ENCODE peak calls at places on chromosomes 3 and 15, in five cellular contexts. One of them, this sample, is unnamed.

GRCh38 chr3:115301364-115301860 is 154.3 kb upstream of the ZBTB20 start:
- DNase-seq in right lobe of liver: no peak
- DNase-seq in right cardiac atrium: no peak
- DNase-seq in GM12878: no peak
- DNase-seq in heart right ventricle: no peak
- DNase-seq in this sample: no peak

GRCh38 chr15:70964058-70964457 is 71.4 kb downstream of the LRRC49 start:
- DNase-seq in GM12878: no peak
- DNase-seq in right lobe of liver: no peak
- DNase-seq in heart right ventricle: no peak
- DNase-seq in right cardiac atrium: no peak
- DNase-seq in this sample: no peak

GRCh38 chr15:82128401-82129143 is 82.8 kb upstream of the MEX3B start:
- DNase-seq in right lobe of liver: no peak
- DNase-seq in heart right ventricle: no peak
- DNase-seq in right cardiac atrium: no peak
- DNase-seq in GM12878: no peak
- DNase-seq in this sample: no peak

GRCh38 chr3:18370672-18371071 is 54.5 kb downstream of the SATB1 start:
- DNase-seq in heart right ventricle: no peak
- DNase-seq in right lobe of liver: no peak
- DNase-seq in right cardiac atrium: no peak
- DNase-seq in GM12878: no peak
- DNase-seq in this sample: no peak

GRCh38 chr15:40603935-40604334 is 9.9 kb downstream of the KNL1 start:
- DNase-seq in heart right ventricle: no peak
- DNase-seq in right cardiac atrium: no peak
- DNase-seq in right lobe of liver: no peak
- DNase-seq in GM12878: no peak
- DNase-seq in this sample: no peak

GRCh38 chr15:90364251-90364650 is 12.2 kb downstream of the ZNF774 start:
- DNase-seq in right cardiac atrium: no peak
- DNase-seq in right lobe of liver: no peak
- DNase-seq in GM12878: no peak
- DNase-seq in heart right ventricle: no peak
- DNase-seq in this sample: no peak

GRCh38 chr3:111965484-111965883 is 13.3 kb upstream of the ABHD10 start:
- DNase-seq in heart right ventricle: no peak
- DNase-seq in GM12878: no peak
- DNase-seq in right lobe of liver: no peak
- DNase-seq in right cardiac atrium: no peak
- DNase-seq in this sample: no peak

GRCh38 chr3:184259878-184260570 is 1.3 kb downstream of the CAMK2N2 start:
- DNase-seq in heart right ventricle: peak
- DNase-seq in right cardiac atrium: peak
- DNase-seq in right lobe of liver: no peak
- DNase-seq in GM12878: no peak
- DNase-seq in this sample: no peak

GRCh38 chr3:114392831-114393230 is 99.0 kb downstream of the TIGIT start:
- DNase-seq in heart right ventricle: no peak
- DNase-seq in GM12878: no peak
- DNase-seq in right lobe of liver: no peak
- DNase-seq in right cardiac atrium: no peak
- DNase-seq in this sample: no peak

GRCh38 chr15:24954783-24955548 is at the start of the genes SNRPN and SNURF:
- DNase-seq in GM12878: peak
- DNase-seq in heart right ventricle: peak
- DNase-seq in right lobe of liver: peak
- DNase-seq in right cardiac atrium: peak
- DNase-seq in this sample: peak

GRCh38 chr3:151890721-151891141 is 17.3 kb downstream of the SUCNR1 start:
- DNase-seq in GM12878: no peak
- DNase-seq in right cardiac atrium: no peak
- DNase-seq in heart right ventricle: no peak
- DNase-seq in right lobe of liver: no peak
- DNase-seq in this sample: no peak

GRCh38 chr15:60047701-60048100 is 43.6 kb downstream of the FOXB1 start:
- DNase-seq in right cardiac atrium: no peak
- DNase-seq in right lobe of liver: no peak
- DNase-seq in GM12878: no peak
- DNase-seq in heart right ventricle: no peak
- DNase-seq in this sample: no peak

GRCh38 chr3:112128843-112129727 is 4.0 kb downstream of the GCSAM start:
- DNase-seq in right cardiac atrium: no peak
- DNase-seq in GM12878: no peak
- DNase-seq in right lobe of liver: no peak
- DNase-seq in heart right ventricle: no peak
- DNase-seq in this sample: no peak

GRCh38 chr3:45075821-45076625 is 49.9 kb downstream of the CLEC3B start:
- DNase-seq in heart right ventricle: no peak
- DNase-seq in right cardiac atrium: no peak
- DNase-seq in right lobe of liver: no peak
- DNase-seq in GM12878: no peak
- DNase-seq in this sample: no peak

GRCh38 chr15:66673410-66674322 is 28.4 kb upstream of the SMAD6 start:
- DNase-seq in right cardiac atrium: peak
- DNase-seq in heart right ventricle: peak
- DNase-seq in GM12878: no peak
- DNase-seq in right lobe of liver: no peak
- DNase-seq in this sample: no peak

GRCh38 chr3:165259518-165260193 is 63.5 kb upstream of the SLITRK3 start:
- DNase-seq in right lobe of liver: no peak
- DNase-seq in heart right ventricle: no peak
- DNase-seq in GM12878: no peak
- DNase-seq in right cardiac atrium: no peak
- DNase-seq in this sample: no peak

GRCh38 chr3:13658681-13659080 is 109.8 kb downstream of the FBLN2 start:
- DNase-seq in right lobe of liver: no peak
- DNase-seq in GM12878: no peak
- DNase-seq in heart right ventricle: no peak
- DNase-seq in right cardiac atrium: no peak
- DNase-seq in this sample: no peak

GRCh38 chr3:14289590-14290453 is 111.2 kb downstream of the LSM3 start:
- DNase-seq in right cardiac atrium: no peak
- DNase-seq in right lobe of liver: no peak
- DNase-seq in GM12878: no peak
- DNase-seq in heart right ventricle: no peak
- DNase-seq in this sample: no peak

GRCh38 chr3:196788509-196788908 is 48.9 kb downstream of the PAK2 start:
- DNase-seq in right cardiac atrium: no peak
- DNase-seq in right lobe of liver: no peak
- DNase-seq in heart right ventricle: no peak
- DNase-seq in GM12878: no peak
- DNase-seq in this sample: no peak

GRCh38 chr3:58743296-58743695 is 76.7 kb upstream of the FAM3D start:
- DNase-seq in GM12878: no peak
- DNase-seq in right lobe of liver: no peak
- DNase-seq in right cardiac atrium: no peak
- DNase-seq in heart right ventricle: no peak
- DNase-seq in this sample: no peak
- H3K27ac ChIP-seq in GM12878: no peak
- H3K27ac ChIP-seq in right lobe of liver: no peak
- H3K27ac ChIP-seq in right cardiac atrium: no peak
- H3K27ac ChIP-seq in heart right ventricle: no peak
- H3K27ac ChIP-seq in this sample: no peak

DNA sequence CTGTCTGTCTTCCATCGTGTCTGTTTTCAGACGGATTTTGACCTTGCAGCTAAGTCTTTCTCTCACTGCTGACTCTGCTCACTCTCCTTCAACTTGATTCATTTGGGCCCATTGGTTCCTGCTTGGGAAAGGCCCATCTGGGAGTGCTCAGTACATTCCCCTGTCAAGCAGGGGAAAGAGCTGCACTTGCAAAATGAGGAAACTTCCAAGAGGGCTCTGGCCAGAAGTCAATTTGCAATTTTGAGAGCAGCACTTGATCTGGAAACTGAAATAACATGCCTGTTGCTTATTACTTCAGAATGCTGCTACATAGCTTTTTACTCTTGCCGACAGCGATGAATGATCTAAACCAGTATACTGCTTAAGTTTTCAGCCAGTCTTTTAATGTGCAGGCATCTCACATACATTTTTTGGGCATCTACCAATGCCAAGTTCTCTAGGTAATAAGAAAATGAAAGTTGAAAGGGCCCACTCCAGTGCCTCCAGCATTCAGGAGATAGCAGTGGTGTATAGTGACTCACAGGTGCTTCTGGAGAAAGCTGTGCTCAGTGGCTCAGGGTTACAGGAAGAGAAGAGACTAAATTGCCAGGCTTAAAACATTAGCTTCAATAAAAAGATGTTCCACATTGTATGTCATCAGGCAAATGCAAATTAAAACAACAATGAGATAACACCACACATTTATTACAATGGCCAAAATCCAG is 70.1 kb upstream of the RORA start:
- DNase-seq in heart right ventricle: no peak
- DNase-seq in right cardiac atrium: no peak
- DNase-seq in GM12878: no peak
- DNase-seq in right lobe of liver: no peak
- DNase-seq in this sample: no peak
- H3K27ac ChIP-seq in heart right ventricle: no peak
- H3K27ac ChIP-seq in right cardiac atrium: no peak
- H3K27ac ChIP-seq in GM12878: no peak
- H3K27ac ChIP-seq in right lobe of liver: no peak
- H3K27ac ChIP-seq in this sample: no peak

DNA sequence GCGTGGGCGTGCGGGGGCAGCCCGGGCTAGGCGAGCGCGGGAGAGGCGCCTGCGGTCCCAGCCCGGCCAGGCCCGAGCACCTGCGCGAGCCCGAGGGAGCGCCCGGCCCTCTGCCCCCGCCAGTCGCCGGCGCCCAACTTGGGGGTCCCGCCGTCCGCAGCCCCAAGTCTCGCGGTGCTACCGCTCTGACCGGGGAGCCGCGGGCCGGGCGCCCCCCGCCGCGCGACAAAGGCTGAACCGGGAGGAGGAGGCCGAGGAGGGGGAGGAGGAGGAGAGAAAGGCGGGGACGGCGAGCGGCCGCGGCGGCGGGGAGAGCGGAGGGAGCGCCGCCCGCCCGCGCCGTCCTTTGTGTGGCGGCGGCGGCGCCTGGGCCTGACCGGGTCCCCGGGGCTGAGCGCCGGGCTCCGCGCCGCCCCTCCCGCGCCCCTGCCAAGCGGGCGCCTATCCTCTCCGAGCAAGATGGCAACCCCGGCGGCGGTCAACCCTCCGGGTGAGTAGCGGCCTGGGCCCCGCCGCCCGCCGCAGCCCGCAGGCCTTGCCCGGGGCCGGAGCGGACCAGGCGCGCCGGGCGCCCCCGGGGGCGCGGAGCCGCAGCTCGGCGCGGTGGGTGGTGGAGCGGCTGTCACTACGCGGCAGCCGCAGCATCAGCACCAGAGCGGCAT is at the start of gene ARNT2:
- DNase-seq in right cardiac atrium: peak
- DNase-seq in heart right ventricle: peak
- DNase-seq in GM12878: no peak
- DNase-seq in right lobe of liver: no peak
- DNase-seq in this sample: peak
- H3K27ac ChIP-seq in right cardiac atrium: no peak
- H3K27ac ChIP-seq in heart right ventricle: no peak
- H3K27ac ChIP-seq in GM12878: no peak
- H3K27ac ChIP-seq in right lobe of liver: no peak
- H3K27ac ChIP-seq in this sample: peak

GRCh38 chr3:171260899-171261298 is 199.3 kb downstream of the TNIK start:
- DNase-seq in right lobe of liver: no peak
- DNase-seq in heart right ventricle: no peak
- DNase-seq in right cardiac atrium: no peak
- DNase-seq in GM12878: no peak
- DNase-seq in this sample: no peak
- H3K27ac ChIP-seq in right lobe of liver: no peak
- H3K27ac ChIP-seq in heart right ventricle: no peak
- H3K27ac ChIP-seq in right cardiac atrium: no peak
- H3K27ac ChIP-seq in GM12878: peak
- H3K27ac ChIP-seq in this sample: peak

GRCh38 chr3:23961913-23962312 is 16.8 kb downstream of the NR1D2 start:
- DNase-seq in GM12878: no peak
- DNase-seq in right lobe of liver: no peak
- DNase-seq in heart right ventricle: no peak
- DNase-seq in right cardiac atrium: no peak
- DNase-seq in this sample: no peak

GRCh38 chr3:23966308-23966707 is 21.2 kb downstream of the NR1D2 start:
- DNase-seq in heart right ventricle: no peak
- DNase-seq in right lobe of liver: no peak
- DNase-seq in right cardiac atrium: no peak
- DNase-seq in GM12878: no peak
- DNase-seq in this sample: no peak

GRCh38 chr3:23961064-23961463 is 16.0 kb downstream of the NR1D2 start:
- DNase-seq in heart right ventricle: no peak
- DNase-seq in GM12878: no peak
- DNase-seq in right cardiac atrium: no peak
- DNase-seq in right lobe of liver: no peak
- DNase-seq in this sample: no peak

GRCh38 chr3:23960649-23961048 is 15.6 kb downstream of the NR1D2 start:
- DNase-seq in GM12878: no peak
- DNase-seq in right lobe of liver: no peak
- DNase-seq in right cardiac atrium: no peak
- DNase-seq in heart right ventricle: no peak
- DNase-seq in this sample: no peak

GRCh38 chr3:23964537-23964936 is 19.5 kb downstream of the NR1D2 start:
- DNase-seq in right lobe of liver: no peak
- DNase-seq in GM12878: no peak
- DNase-seq in heart right ventricle: no peak
- DNase-seq in right cardiac atrium: no peak
- DNase-seq in this sample: no peak
- H3K27ac ChIP-seq in right lobe of liver: no peak
- H3K27ac ChIP-seq in GM12878: no peak
- H3K27ac ChIP-seq in heart right ventricle: no peak
- H3K27ac ChIP-seq in right cardiac atrium: no peak
- H3K27ac ChIP-seq in this sample: no peak

GRCh38 chr15:57767526-57767925 is 61.0 kb downstream of the POLR2M start:
- DNase-seq in GM12878: no peak
- DNase-seq in heart right ventricle: no peak
- DNase-seq in right lobe of liver: no peak
- DNase-seq in right cardiac atrium: no peak
- DNase-seq in this sample: no peak

GRCh38 chr15:57762302-57762701 is 55.8 kb downstream of the POLR2M start:
- DNase-seq in GM12878: no peak
- DNase-seq in heart right ventricle: no peak
- DNase-seq in right cardiac atrium: no peak
- DNase-seq in right lobe of liver: no peak
- DNase-seq in this sample: no peak

GRCh38 chr15:57758556-57758955 is 52.0 kb downstream of the POLR2M start:
- DNase-seq in heart right ventricle: no peak
- DNase-seq in right lobe of liver: no peak
- DNase-seq in right cardiac atrium: no peak
- DNase-seq in GM12878: no peak
- DNase-seq in this sample: no peak

GRCh38 chr15:57761562-57761961 is 55.0 kb downstream of the POLR2M start:
- DNase-seq in heart right ventricle: no peak
- DNase-seq in right lobe of liver: no peak
- DNase-seq in right cardiac atrium: no peak
- DNase-seq in GM12878: no peak
- DNase-seq in this sample: no peak
- H3K27ac ChIP-seq in heart right ventricle: no peak
- H3K27ac ChIP-seq in right lobe of liver: no peak
- H3K27ac ChIP-seq in right cardiac atrium: no peak
- H3K27ac ChIP-seq in GM12878: no peak
- H3K27ac ChIP-seq in this sample: no peak